ENCODE peak calls at places on chromosomes 7 and 10, in six cellular contexts. V is MCF 10A, O is HTR-8/SVneo, U is fibroblast of mammary gland, N is AG10803, K is MM.1S. X is an unnamed sample.

GRCh38 chr7:130342701-130343380 is 1.8 kb upstream of the CPA5 start:
- DNase-seq in V (no peak), O (no peak), U (no peak), N (no peak), K (no peak), X (no peak)

GRCh38 chr7:70785427-70785826 is 346.5 kb upstream of the GALNT17 start:
- DNase-seq in V (no peak), O (no peak), U (no peak), N (peak; percentile 16), K (no peak), X (no peak)

GRCh38 chr10:91838199-91838598 is 40.0 kb downstream of the TNKS2 start:
- DNase-seq in V (no peak), O (no peak), U (no peak), N (no peak), K (no peak), X (no peak)

GRCh38 chr10:680146-680545 is 9.3 kb downstream of the DIP2C start:
- DNase-seq in V (no peak), O (no peak), U (no peak), N (no peak), K (peak; percentile 25), X (no peak)

GRCh38 chr7:156113733-156114132 is 301.5 kb upstream of the SHH start:
- DNase-seq in V (peak; percentile 33), O (no peak), U (no peak), N (no peak), K (no peak), X (no peak)

GRCh38 chr7:92447239-92448184 is at the start of gene GATAD1:
- DNase-seq in V (peak; percentile 93), O (peak; percentile 86), U (peak; percentile 90), N (peak; percentile 89), K (peak; percentile 91), X (peak; percentile 95)

GRCh38 chr10:32144817-32145688 is 88.8 kb upstream of the KIF5B start:
- DNase-seq in V (peak; percentile 54), O (no peak), U (no peak), N (no peak), K (no peak), X (no peak)

GRCh38 chr10:36172054-36172531 is 530.0 kb upstream of the FZD8 start:
- DNase-seq in V (peak; percentile 36), O (peak; percentile 53), U (peak; percentile 64), N (peak; percentile 88), K (no peak), X (peak; percentile 63)

GRCh38 chr7:99476107-99476506 is 3.4 kb downstream of the ZNF789 start:
- DNase-seq in V (no peak), O (no peak), U (no peak), N (no peak), K (no peak), X (no peak)

GRCh38 chr10:69275444-69275843 is 2.9 kb upstream of the HK1 start:
- DNase-seq in V (no peak), O (no peak), U (no peak), N (no peak), K (no peak), X (no peak)

GRCh38 chr7:121107923-121108498 is 119.5 kb downstream of the CPED1 start:
- DNase-seq in V (peak; percentile 70), O (peak; percentile 11), U (peak; percentile 80), N (peak; percentile 73), K (peak; percentile 74), X (peak; percentile 57)

GRCh38 chr10:70622981-70623844 is 20.7 kb upstream of the PRF1 start:
- DNase-seq in V (no peak), O (no peak), U (peak; percentile 77), N (peak; percentile 70), K (no peak), X (no peak)

GRCh38 chr10:63603709-63604445 is 82.7 kb downstream of the REEP3 start:
- DNase-seq in V (peak; percentile 39), O (no peak), U (peak; percentile 65), N (peak; percentile 11), K (peak; percentile 65), X (no peak)

GRCh38 chr7:145036592-145037386 is 200.9 kb upstream of the TPK1 start:
- DNase-seq in V (peak; percentile 69), O (peak; percentile 3), U (peak; percentile 45), N (peak; percentile 16), K (peak; percentile 75), X (peak; percentile 57)

GRCh38 chr7:155738652-155739537 is 73.4 kb downstream of the SHH start:
- DNase-seq in V (peak; percentile 83), O (peak; percentile 11), U (peak; percentile 85), N (peak; percentile 80), K (peak; percentile 75), X (peak; percentile 60)

GRCh38 chr7:145718129-145718528 is 398.5 kb upstream of the CNTNAP2 start:
- DNase-seq in V (no peak), O (no peak), U (no peak), N (no peak), K (no peak), X (no peak)

GRCh38 chr10:21494221-21495001 is 31.1 kb downstream of the SKIDA1 start:
- DNase-seq in V (no peak), O (no peak), U (no peak), N (peak; percentile 28), K (no peak), X (no peak)

GRCh38 chr7:129489491-129489890 is 12.8 kb upstream of the SMKR1 start:
- DNase-seq in V (no peak), O (peak; percentile 31), U (peak; percentile 80), N (peak; percentile 88), K (peak; percentile 1), X (peak; percentile 68)

GRCh38 chr7:120273476-120273975 is 551 bp downstream of the KCND2 start:
- DNase-seq in V (no peak), O (no peak), U (peak; percentile 31), N (no peak), K (peak; percentile 92), X (no peak)

GRCh38 chr7:139828880-139829653 is at the start of gene TBXAS1:
- DNase-seq in V (no peak), O (no peak), U (no peak), N (no peak), K (no peak), X (peak; percentile 22)

GRCh38 chr10:13717936-13718772 is 131.4 kb downstream of the PRPF18 start:
- DNase-seq in V (peak; percentile 82), O (no peak), U (peak; percentile 92), N (peak; percentile 93), K (peak; percentile 42), X (peak; percentile 85)

GRCh38 chr10:122854648-122855047 is 9.0 kb upstream of the CUZD1 start:
- DNase-seq in V (peak; percentile 72), O (no peak), U (peak; percentile 95), N (peak; percentile 88), K (no peak), X (no peak)

GRCh38 chr7:2104107-2104710 is 128.5 kb downstream of the MAD1L1 start:
- DNase-seq in V (no peak), O (peak; percentile 98), U (peak; percentile 94), N (peak; percentile 91), K (no peak), X (peak; percentile 98)

GRCh38 chr10:78419481-78420265 is 386.0 kb downstream of the RPS24 start:
- DNase-seq in V (no peak), O (no peak), U (no peak), N (no peak), K (no peak), X (no peak)

GRCh38 chr10:125344573-125345121 is 184.3 kb upstream of the CTBP2 start:
- DNase-seq in V (no peak), O (no peak), U (no peak), N (no peak), K (no peak), X (no peak)

GRCh38 chr10:77844713-77845454 is 81.7 kb downstream of the DLG5 start:
- DNase-seq in V (peak; percentile 90), O (peak; percentile 90), U (peak; percentile 71), N (peak; percentile 79), K (no peak), X (peak; percentile 84)

GRCh38 chr7:88169717-88170320 is 50.0 kb downstream of the SRI start:
- DNase-seq in V (peak; percentile 22), O (no peak), U (peak; percentile 29), N (peak; percentile 9), K (peak; percentile 27), X (peak; percentile 12)

GRCh38 chr7:117186631-117187030 is 136.2 kb downstream of the WNT2 start:
- DNase-seq in V (no peak), O (no peak), U (no peak), N (no peak), K (no peak), X (no peak)

GRCh38 chr10:53839437-53840039 is 961.5 kb downstream of the PCDH15 start:
- DNase-seq in V (peak; percentile 47), O (no peak), U (peak; percentile 37), N (peak; percentile 6), K (peak; percentile 59), X (peak; percentile 13)

GRCh38 chr10:80596391-80597257 is 58.9 kb downstream of the SH2D4B start:
- DNase-seq in V (peak; percentile 52), O (peak; percentile 45), U (peak; percentile 44), N (peak; percentile 52), K (peak; percentile 39), X (peak; percentile 39)

GRCh38 chr7:109699661-109700060 is 1130.0 kb downstream of the DNAJB9 start:
- DNase-seq in V (no peak), O (no peak), U (no peak), N (no peak), K (no peak), X (peak; percentile 13)

GRCh38 chr7:51276967-51277366 is 39.6 kb downstream of the COBL start:
- DNase-seq in V (no peak), O (no peak), U (no peak), N (no peak), K (no peak), X (no peak)

GRCh38 chr7:15750741-15751140 is 64.3 kb upstream of the MEOX2 start:
- DNase-seq in V (no peak), O (no peak), U (peak; percentile 55), N (peak; percentile 48), K (no peak), X (no peak)

GRCh38 chr7:151813445-151813844 is 63.5 kb downstream of the PRKAG2 start:
- DNase-seq in V (no peak), O (no peak), U (no peak), N (no peak), K (no peak), X (no peak)

GRCh38 chr7:70586822-70587221 is 545.1 kb upstream of the GALNT17 start:
- DNase-seq in V (no peak), O (no peak), U (no peak), N (peak; percentile 88), K (no peak), X (no peak)

GRCh38 chr7:71868797-71869196 is 543.3 kb downstream of the CALN1 start:
- DNase-seq in V (no peak), O (no peak), U (peak; percentile 76), N (peak; percentile 58), K (no peak), X (peak; percentile 92)

GRCh38 chr10:659710-660141 is 29.7 kb downstream of the DIP2C start:
- DNase-seq in V (no peak), O (no peak), U (peak; percentile 71), N (peak; percentile 85), K (peak; percentile 47), X (no peak)

X was measured in H4.